ENCODE peak calls at places on chromosome 5, in ten cellular contexts. One of them, this sample, is unnamed.

GRCh38 chr5:144122081-144122480 is 48.4 kb downstream of the YIPF5 start:
- DNase-seq in DND-41: no peak
- DNase-seq in H1: no peak
- DNase-seq in PC-3: no peak
- DNase-seq in hepatocyte: no peak
- DNase-seq in HCT116: no peak
- DNase-seq in MM.1S: no peak
- DNase-seq in GM23248: no peak
- DNase-seq in mammary epithelial cell: no peak
- DNase-seq in neural progenitor cell: no peak
- DNase-seq in this sample: peak; percentile 72

GRCh38 chr5:132496631-132497487 is 6.3 kb upstream of the IRF1 start:
- DNase-seq in DND-41: peak; percentile 55
- DNase-seq in H1: no peak
- DNase-seq in PC-3: peak; percentile 77
- DNase-seq in hepatocyte: peak; percentile 94
- DNase-seq in HCT116: no peak
- DNase-seq in MM.1S: peak; percentile 90
- DNase-seq in GM23248: peak; percentile 86
- DNase-seq in mammary epithelial cell: peak; percentile 74
- DNase-seq in neural progenitor cell: peak; percentile 92
- DNase-seq in this sample: peak; percentile 72

GRCh38 chr5:83562817-83563557 is 91.4 kb downstream of the VCAN start:
- DNase-seq in DND-41: no peak
- DNase-seq in H1: no peak
- DNase-seq in PC-3: no peak
- DNase-seq in hepatocyte: peak; percentile 16
- DNase-seq in HCT116: no peak
- DNase-seq in MM.1S: no peak
- DNase-seq in GM23248: peak; percentile 51
- DNase-seq in mammary epithelial cell: no peak
- DNase-seq in neural progenitor cell: peak; percentile 16
- DNase-seq in this sample: no peak

GRCh38 chr5:133232435-133232834 is 180.6 kb downstream of the HSPA4 start:
- DNase-seq in DND-41: no peak
- DNase-seq in H1: no peak
- DNase-seq in PC-3: no peak
- DNase-seq in hepatocyte: no peak
- DNase-seq in HCT116: no peak
- DNase-seq in MM.1S: no peak
- DNase-seq in GM23248: no peak
- DNase-seq in mammary epithelial cell: no peak
- DNase-seq in neural progenitor cell: no peak
- DNase-seq in this sample: no peak

GRCh38 chr5:127746756-127747155 is 43.6 kb downstream of the CCDC192 start:
- DNase-seq in DND-41: no peak
- DNase-seq in H1: no peak
- DNase-seq in PC-3: peak; percentile 69
- DNase-seq in hepatocyte: no peak
- DNase-seq in HCT116: peak; percentile 10
- DNase-seq in MM.1S: no peak
- DNase-seq in GM23248: peak; percentile 40
- DNase-seq in mammary epithelial cell: no peak
- DNase-seq in neural progenitor cell: no peak
- DNase-seq in this sample: peak; percentile 17

GRCh38 chr5:59034498-59035186 is 451.8 kb downstream of the RAB3C start:
- DNase-seq in DND-41: no peak
- DNase-seq in H1: no peak
- DNase-seq in PC-3: peak; percentile 35
- DNase-seq in hepatocyte: peak; percentile 63
- DNase-seq in HCT116: no peak
- DNase-seq in MM.1S: peak; percentile 37
- DNase-seq in GM23248: peak; percentile 77
- DNase-seq in mammary epithelial cell: no peak
- DNase-seq in neural progenitor cell: peak; percentile 48
- DNase-seq in this sample: peak; percentile 17

GRCh38 chr5:34488984-34489383 is 167.1 kb upstream of the RAI14 start:
- DNase-seq in DND-41: no peak
- DNase-seq in H1: no peak
- DNase-seq in PC-3: peak; percentile 55
- DNase-seq in hepatocyte: no peak
- DNase-seq in HCT116: no peak
- DNase-seq in MM.1S: no peak
- DNase-seq in GM23248: no peak
- DNase-seq in mammary epithelial cell: no peak
- DNase-seq in neural progenitor cell: no peak
- DNase-seq in this sample: no peak

GRCh38 chr5:171432076-171432475 is 12.6 kb downstream of the FGF18 start:
- DNase-seq in DND-41: no peak
- DNase-seq in H1: no peak
- DNase-seq in PC-3: no peak
- DNase-seq in hepatocyte: no peak
- DNase-seq in HCT116: no peak
- DNase-seq in MM.1S: no peak
- DNase-seq in GM23248: no peak
- DNase-seq in mammary epithelial cell: no peak
- DNase-seq in neural progenitor cell: no peak
- DNase-seq in this sample: no peak

GRCh38 chr5:114296191-114296590 is 65.7 kb upstream of the KCNN2 start:
- DNase-seq in DND-41: no peak
- DNase-seq in H1: no peak
- DNase-seq in PC-3: no peak
- DNase-seq in hepatocyte: no peak
- DNase-seq in HCT116: no peak
- DNase-seq in MM.1S: no peak
- DNase-seq in GM23248: no peak
- DNase-seq in mammary epithelial cell: no peak
- DNase-seq in neural progenitor cell: no peak
- DNase-seq in this sample: no peak

GRCh38 chr5:170638454-170639220 is 134.8 kb downstream of the KCNIP1 start:
- DNase-seq in DND-41: peak; percentile 72
- DNase-seq in H1: peak; percentile 70
- DNase-seq in PC-3: peak; percentile 71
- DNase-seq in hepatocyte: peak; percentile 79
- DNase-seq in HCT116: peak; percentile 35
- DNase-seq in MM.1S: peak; percentile 56
- DNase-seq in GM23248: peak; percentile 54
- DNase-seq in mammary epithelial cell: peak; percentile 35
- DNase-seq in neural progenitor cell: peak; percentile 87
- DNase-seq in this sample: no peak

GRCh38 chr5:134460551-134460950 is 48.9 kb upstream of the CDKN2AIPNL start:
- DNase-seq in DND-41: no peak
- DNase-seq in H1: no peak
- DNase-seq in PC-3: no peak
- DNase-seq in hepatocyte: peak; percentile 9
- DNase-seq in HCT116: no peak
- DNase-seq in MM.1S: no peak
- DNase-seq in GM23248: no peak
- DNase-seq in mammary epithelial cell: no peak
- DNase-seq in neural progenitor cell: no peak
- DNase-seq in this sample: no peak

GRCh38 chr5:171533153-171533552 is 113.7 kb downstream of the FGF18 start:
- DNase-seq in DND-41: no peak
- DNase-seq in H1: no peak
- DNase-seq in PC-3: no peak
- DNase-seq in hepatocyte: no peak
- DNase-seq in HCT116: no peak
- DNase-seq in MM.1S: no peak
- DNase-seq in GM23248: no peak
- DNase-seq in mammary epithelial cell: no peak
- DNase-seq in neural progenitor cell: no peak
- DNase-seq in this sample: no peak

GRCh38 chr5:2175842-2176404 is 293.2 kb upstream of the IRX4 start:
- DNase-seq in DND-41: no peak
- DNase-seq in H1: no peak
- DNase-seq in PC-3: no peak
- DNase-seq in hepatocyte: no peak
- DNase-seq in HCT116: no peak
- DNase-seq in MM.1S: no peak
- DNase-seq in GM23248: no peak
- DNase-seq in mammary epithelial cell: no peak
- DNase-seq in neural progenitor cell: no peak
- DNase-seq in this sample: no peak
- TF ChIP-seq EZH2 in DND-41: no peak
- TF ChIP-seq EZH2 in H1: no peak
- TF ChIP-seq EZH2 in PC-3: no peak
- TF ChIP-seq EZH2 in hepatocyte: no peak
- TF ChIP-seq EZH2 in HCT116: no peak
- TF ChIP-seq EZH2 in MM.1S: no peak
- TF ChIP-seq EZH2 in GM23248: no peak
- TF ChIP-seq EZH2 in mammary epithelial cell: no peak
- TF ChIP-seq EZH2 in neural progenitor cell: no peak
- TF ChIP-seq EZH2 in this sample: no peak

DNA sequence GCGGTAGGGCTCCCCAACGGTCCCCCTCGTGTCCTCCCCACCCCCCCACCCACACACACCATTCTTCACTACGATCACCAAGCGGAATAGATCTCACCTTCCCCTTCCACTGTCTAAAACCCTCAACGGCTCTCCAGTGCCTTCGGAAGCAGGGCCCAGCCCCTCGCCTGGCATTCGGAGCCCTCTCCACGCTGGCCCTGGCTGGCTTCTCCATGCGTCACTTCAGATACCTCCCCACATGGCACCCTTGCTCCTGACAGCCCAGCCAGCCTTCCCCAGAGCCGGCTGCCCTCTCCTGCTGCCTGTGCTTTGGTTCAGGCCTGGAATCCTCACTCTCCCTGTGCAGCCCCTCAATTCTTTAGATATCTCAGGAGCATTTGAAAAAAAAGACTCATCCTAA is 126.6 kb downstream of the ZNF354C start:
- DNase-seq in DND-41: no peak
- DNase-seq in H1: no peak
- DNase-seq in PC-3: no peak
- DNase-seq in hepatocyte: no peak
- DNase-seq in HCT116: no peak
- DNase-seq in MM.1S: no peak
- DNase-seq in GM23248: no peak
- DNase-seq in mammary epithelial cell: no peak
- DNase-seq in neural progenitor cell: no peak
- DNase-seq in this sample: no peak
- H3K9me3 ChIP-seq in DND-41: no peaks in the 10 kb centered on the region
- H3K9me3 ChIP-seq in H1: no peaks in the 10 kb centered on the region
- H3K9me3 ChIP-seq in PC-3: no peaks in the 10 kb centered on the region
- H3K9me3 ChIP-seq in hepatocyte: no peaks in the 10 kb centered on the region
- H3K9me3 ChIP-seq in HCT116: no peaks in the 10 kb centered on the region
- H3K9me3 ChIP-seq in MM.1S: no peaks in the 10 kb centered on the region
- H3K9me3 ChIP-seq in GM23248: no peaks in the 10 kb centered on the region
- H3K9me3 ChIP-seq in mammary epithelial cell: peaks cover 47% of the 10 kb centered on the region
- H3K9me3 ChIP-seq in neural progenitor cell: no peaks in the 10 kb centered on the region
- H3K9me3 ChIP-seq in this sample: no peaks in the 10 kb centered on the region

GRCh38 chr5:154474957-154475334 is 3.1 kb downstream of the HAND1 start:
- DNase-seq in DND-41: no peak
- DNase-seq in H1: no peak
- DNase-seq in PC-3: no peak
- DNase-seq in hepatocyte: no peak
- DNase-seq in HCT116: no peak
- DNase-seq in MM.1S: no peak
- DNase-seq in GM23248: no peak
- DNase-seq in mammary epithelial cell: no peak
- DNase-seq in neural progenitor cell: no peak
- DNase-seq in this sample: no peak

GRCh38 chr5:154470949-154471870 is 6.8 kb downstream of the HAND1 start:
- DNase-seq in DND-41: no peak
- DNase-seq in H1: no peak
- DNase-seq in PC-3: peak; percentile 6
- DNase-seq in hepatocyte: no peak
- DNase-seq in HCT116: no peak
- DNase-seq in MM.1S: peak; percentile 21
- DNase-seq in GM23248: no peak
- DNase-seq in mammary epithelial cell: no peak
- DNase-seq in neural progenitor cell: peak; percentile 27
- DNase-seq in this sample: no peak

GRCh38 chr5:154473581-154474266 is 4.3 kb downstream of the HAND1 start:
- DNase-seq in DND-41: no peak
- DNase-seq in H1: no peak
- DNase-seq in PC-3: no peak
- DNase-seq in hepatocyte: no peak
- DNase-seq in HCT116: no peak
- DNase-seq in MM.1S: no peak
- DNase-seq in GM23248: no peak
- DNase-seq in mammary epithelial cell: no peak
- DNase-seq in neural progenitor cell: peak; percentile 62
- DNase-seq in this sample: no peak

GRCh38 chr5:154474267-154474956 is 3.6 kb downstream of the HAND1 start:
- DNase-seq in DND-41: no peak
- DNase-seq in H1: no peak
- DNase-seq in PC-3: no peak
- DNase-seq in hepatocyte: no peak
- DNase-seq in HCT116: no peak
- DNase-seq in MM.1S: no peak
- DNase-seq in GM23248: no peak
- DNase-seq in mammary epithelial cell: no peak
- DNase-seq in neural progenitor cell: peak; percentile 24
- DNase-seq in this sample: no peak

GRCh38 chr5:154472871-154473580 is 5.0 kb downstream of the HAND1 start:
- DNase-seq in DND-41: no peak
- DNase-seq in H1: no peak
- DNase-seq in PC-3: no peak
- DNase-seq in hepatocyte: no peak
- DNase-seq in HCT116: no peak
- DNase-seq in MM.1S: no peak
- DNase-seq in GM23248: no peak
- DNase-seq in mammary epithelial cell: no peak
- DNase-seq in neural progenitor cell: peak; percentile 47
- DNase-seq in this sample: peak; percentile 6
- TF ChIP-seq EZH2 in DND-41: no peak
- TF ChIP-seq EZH2 in H1: peak; percentile 60
- TF ChIP-seq EZH2 in PC-3: peak; percentile 56
- TF ChIP-seq EZH2 in hepatocyte: peak; percentile 90
- TF ChIP-seq EZH2 in HCT116: no peak
- TF ChIP-seq EZH2 in MM.1S: no peak
- TF ChIP-seq EZH2 in GM23248: no peak
- TF ChIP-seq EZH2 in mammary epithelial cell: peak; percentile 69
- TF ChIP-seq EZH2 in neural progenitor cell: peak; percentile 98
- TF ChIP-seq EZH2 in this sample: peak; percentile 91

GRCh38 chr5:141260458-141261237 is 15.5 kb downstream of the PCDHB15 start:
- DNase-seq in DND-41: no peak
- DNase-seq in H1: no peak
- DNase-seq in PC-3: peak; percentile 7
- DNase-seq in hepatocyte: no peak
- DNase-seq in HCT116: no peak
- DNase-seq in MM.1S: no peak
- DNase-seq in GM23248: peak; percentile 27
- DNase-seq in mammary epithelial cell: no peak
- DNase-seq in neural progenitor cell: peak; percentile 11
- DNase-seq in this sample: peak; percentile 5

GRCh38 chr5:141258948-141259347 is 13.8 kb downstream of the PCDHB15 start:
- DNase-seq in DND-41: no peak
- DNase-seq in H1: no peak
- DNase-seq in PC-3: no peak
- DNase-seq in hepatocyte: no peak
- DNase-seq in HCT116: no peak
- DNase-seq in MM.1S: no peak
- DNase-seq in GM23248: no peak
- DNase-seq in mammary epithelial cell: no peak
- DNase-seq in neural progenitor cell: no peak
- DNase-seq in this sample: no peak

GRCh38 chr5:141261238-141261546 is 16.0 kb downstream of the PCDHB15 start:
- DNase-seq in DND-41: no peak
- DNase-seq in H1: no peak
- DNase-seq in PC-3: no peak
- DNase-seq in hepatocyte: no peak
- DNase-seq in HCT116: no peak
- DNase-seq in MM.1S: no peak
- DNase-seq in GM23248: no peak
- DNase-seq in mammary epithelial cell: no peak
- DNase-seq in neural progenitor cell: no peak
- DNase-seq in this sample: no peak

GRCh38 chr5:141258464-141258863 is 13.3 kb downstream of the PCDHB15 start:
- DNase-seq in DND-41: no peak
- DNase-seq in H1: no peak
- DNase-seq in PC-3: no peak
- DNase-seq in hepatocyte: no peak
- DNase-seq in HCT116: no peak
- DNase-seq in MM.1S: no peak
- DNase-seq in GM23248: no peak
- DNase-seq in mammary epithelial cell: no peak
- DNase-seq in neural progenitor cell: no peak
- DNase-seq in this sample: no peak
- H3K9me3 ChIP-seq in DND-41: peaks cover 55% of the 10 kb centered on the region
- H3K9me3 ChIP-seq in H1: peaks cover 56% of the 10 kb centered on the region
- H3K9me3 ChIP-seq in PC-3: peaks cover 33% of the 10 kb centered on the region
- H3K9me3 ChIP-seq in hepatocyte: peaks cover 68% of the 10 kb centered on the region
- H3K9me3 ChIP-seq in HCT116: peaks cover 26% of the 10 kb centered on the region
- H3K9me3 ChIP-seq in MM.1S: peaks cover 4% of the 10 kb centered on the region
- H3K9me3 ChIP-seq in GM23248: peaks cover 26% of the 10 kb centered on the region
- H3K9me3 ChIP-seq in mammary epithelial cell: peaks cover 37% of the 10 kb centered on the region
- H3K9me3 ChIP-seq in neural progenitor cell: peaks cover 68% of the 10 kb centered on the region
- H3K9me3 ChIP-seq in this sample: peaks cover 25% of the 10 kb centered on the region

This sample was measured in astrocyte.